ENCODE peak calls at places on chromosome 2, in four cellular contexts. N, S, J and T are unnamed samples.

GRCh38 chr2:118748245-118748885 is 99.1 kb downstream of the EN1 start:
- DNase-seq in J (no peak), N (no peak), S (no peak), T (no peak)

GRCh38 chr2:66869076-66869475 is 434.2 kb downstream of the MEIS1 start:
- DNase-seq in S (no peak), J (no peak), N (no peak), T (no peak)

GRCh38 chr2:98514879-98515570 is 70.4 kb downstream of the INPP4A start:
- DNase-seq in J (no peak), N (no peak), S (no peak), T (no peak)

GRCh38 chr2:1561793-1562521 is 148.7 kb downstream of the TPO start:
- DNase-seq in S (no peak), J (no peak), N (no peak), T (no peak)

GRCh38 chr2:44668336-44668735 is 273.2 kb upstream of the SIX3 start:
- DNase-seq in N (no peak), S (no peak), J (no peak), T (no peak)

GRCh38 chr2:12731701-12732280 is 15.1 kb downstream of the TRIB2 start:
- DNase-seq in N (no peak), J (no peak), S (no peak), T (no peak)

GRCh38 chr2:211407076-211407475 is 850.7 kb downstream of the CPS1 start:
- DNase-seq in S (no peak), J (no peak), N (no peak), T (no peak)

GRCh38 chr2:160687629-160688028 is 194.0 kb upstream of the RBMS1 start:
- DNase-seq in J (no peak), N (no peak), S (no peak), T (no peak)

GRCh38 chr2:232420463-232421188 is 14.0 kb downstream of the ALPG start:
- DNase-seq in J (no peak), S (no peak), N (no peak), T (no peak)